ENCODE peak calls at places on chromosomes 11 and 22, in six cellular contexts. O, E, U, A, Y and G are unnamed samples.

GRCh38 chr11:134584706-134585445 is 172.8 kb upstream of the B3GAT1 start:
- DNase-seq in A (no peak), U (no peak), O (no peak), Y (no peak), E (no peak), G (no peak)

GRCh38 chr22:33848251-33848650 is 72.0 kb downstream of the LARGE1 start:
- DNase-seq in A (no peak), Y (no peak), E (no peak), U (no peak), O (no peak), G (no peak)

GRCh38 chr22:23911318-23911980 is 17.3 kb downstream of the MIF start:
- DNase-seq in U (no peak), O (no peak), Y (no peak), E (no peak), A (no peak), G (no peak)

GRCh38 chr11:34977039-34977906 is 60.9 kb downstream of the PDHX start:
- DNase-seq in U (peak; percentile 66), Y (peak; percentile 56), A (peak; percentile 90), E (no peak), O (peak; percentile 74), G (no peak)

GRCh38 chr11:101444164-101444563 is 139.6 kb downstream of the TRPC6 start:
- DNase-seq in A (no peak), E (no peak), O (no peak), U (no peak), Y (peak; percentile 22), G (no peak)

GRCh38 chr11:15275141-15275540 is 160.4 kb downstream of the INSC start:
- DNase-seq in U (no peak), Y (no peak), E (no peak), O (no peak), A (no peak), G (no peak)

GRCh38 chr11:45298718-45299117 is 12.6 kb upstream of the SYT13 start:
- DNase-seq in Y (no peak), A (no peak), O (no peak), E (no peak), U (no peak), G (no peak)

GRCh38 chr11:9574556-9574805 is 1.0 kb downstream of the WEE1 start:
- DNase-seq in Y (no peak), E (no peak), O (no peak), A (no peak), U (peak; percentile 41), G (no peak)

GRCh38 chr11:76770642-76771445 is 12.3 kb upstream of the TSKU start:
- DNase-seq in A (peak; percentile 84), Y (no peak), O (peak; percentile 87), E (peak; percentile 72), U (peak; percentile 94), G (no peak)

GRCh38 chr11:489610-490185 is 17.3 kb downstream of the RNH1 start:
- DNase-seq in U (no peak), Y (no peak), E (no peak), A (no peak), O (no peak), G (no peak)

GRCh38 chr22:24437820-24438328 is 10.5 kb downstream of the ADORA2A start:
- DNase-seq in E (no peak), Y (peak; percentile 44), A (no peak), U (peak; percentile 16), O (no peak), G (no peak)

GRCh38 chr11:75562836-75563484 is 907 bp downstream of the SERPINH1 start:
- DNase-seq in A (peak; percentile 73), E (no peak), U (peak; percentile 67), Y (peak; percentile 92), O (no peak), G (no peak)

GRCh38 chr11:64753380-64754123 is 6.2 kb downstream of the PYGM start:
- DNase-seq in Y (no peak), E (no peak), U (no peak), A (no peak), O (no peak), G (no peak)

GRCh38 chr11:7154881-7155344 is 66.1 kb downstream of the RBMXL2 start:
- DNase-seq in O (no peak), Y (no peak), A (no peak), U (no peak), E (no peak), G (no peak)

GRCh38 chr11:15278129-15278528 is 163.4 kb downstream of the INSC start:
- DNase-seq in A (no peak), Y (peak; percentile 73), U (peak; percentile 4), E (no peak), O (no peak), G (no peak)

GRCh38 chr11:75195164-75195962 is 44.5 kb downstream of the SLCO2B1 start:
- DNase-seq in Y (no peak), A (no peak), U (no peak), O (no peak), E (no peak), G (no peak)

GRCh38 chr11:33658195-33658900 is 42.3 kb downstream of the C11orf91 start:
- DNase-seq in A (no peak), O (no peak), U (no peak), E (no peak), Y (peak; percentile 74), G (no peak)

GRCh38 chr11:30619767-30620166 is 33.6 kb upstream of the MPPED2 start:
- DNase-seq in O (no peak), Y (no peak), U (no peak), E (no peak), A (no peak), G (no peak)

GRCh38 chr11:57741132-57742086 is at the start of gene SELENOH:
- DNase-seq in Y (peak; percentile 100), A (peak; percentile 95), E (peak; percentile 88), O (peak; percentile 93), U (peak; percentile 97), G (peak; percentile 87)

DNA sequence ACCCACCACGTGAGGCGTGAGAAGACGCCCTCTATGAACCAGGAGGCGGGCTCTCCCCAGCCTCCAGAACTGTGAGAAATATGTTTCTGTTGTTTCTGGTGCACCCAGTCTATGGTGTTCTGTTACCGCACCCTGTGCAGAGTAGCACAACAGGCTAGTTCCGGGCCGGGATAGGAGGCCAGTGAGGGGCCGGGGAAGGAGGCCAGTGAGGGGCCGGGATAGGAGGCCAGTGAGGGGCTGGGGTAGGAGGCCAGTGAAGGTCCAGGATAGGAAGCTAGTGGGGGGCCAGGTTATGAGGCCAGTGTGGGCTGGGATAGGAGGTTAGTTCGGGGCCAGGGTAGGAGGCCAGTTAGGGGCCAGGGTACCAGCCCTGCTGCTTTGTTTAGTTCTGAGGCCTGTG is 204.6 kb downstream of the BARX2 start:
- DNase-seq in U (no peak), Y (no peak), O (no peak), E (no peak), A (no peak), G (no peak)
- TF ChIP-seq CTCF in U (no peak), Y (no peak), O (no peak), E (no peak), A (no peak), G (no peak)

GRCh38 chr11:12288212-12288933 is 89.0 kb upstream of the PARVA start:
- DNase-seq in O (peak; percentile 90), E (peak; percentile 78), A (peak; percentile 90), Y (peak; percentile 89), U (peak; percentile 95), G (peak; percentile 22)

GRCh38 chr11:12286606-12287005 is 90.8 kb upstream of the PARVA start:
- DNase-seq in U (no peak), A (no peak), Y (no peak), E (no peak), O (no peak), G (no peak)

GRCh38 chr11:12287009-12287373 is 90.4 kb upstream of the PARVA start:
- DNase-seq in A (peak; percentile 94), Y (peak; percentile 73), E (no peak), O (peak; percentile 84), U (peak; percentile 97), G (no peak)

GRCh38 chr11:12288934-12289666 is 88.3 kb upstream of the PARVA start:
- DNase-seq in Y (no peak), E (no peak), U (no peak), A (no peak), O (no peak), G (no peak)

DNA sequence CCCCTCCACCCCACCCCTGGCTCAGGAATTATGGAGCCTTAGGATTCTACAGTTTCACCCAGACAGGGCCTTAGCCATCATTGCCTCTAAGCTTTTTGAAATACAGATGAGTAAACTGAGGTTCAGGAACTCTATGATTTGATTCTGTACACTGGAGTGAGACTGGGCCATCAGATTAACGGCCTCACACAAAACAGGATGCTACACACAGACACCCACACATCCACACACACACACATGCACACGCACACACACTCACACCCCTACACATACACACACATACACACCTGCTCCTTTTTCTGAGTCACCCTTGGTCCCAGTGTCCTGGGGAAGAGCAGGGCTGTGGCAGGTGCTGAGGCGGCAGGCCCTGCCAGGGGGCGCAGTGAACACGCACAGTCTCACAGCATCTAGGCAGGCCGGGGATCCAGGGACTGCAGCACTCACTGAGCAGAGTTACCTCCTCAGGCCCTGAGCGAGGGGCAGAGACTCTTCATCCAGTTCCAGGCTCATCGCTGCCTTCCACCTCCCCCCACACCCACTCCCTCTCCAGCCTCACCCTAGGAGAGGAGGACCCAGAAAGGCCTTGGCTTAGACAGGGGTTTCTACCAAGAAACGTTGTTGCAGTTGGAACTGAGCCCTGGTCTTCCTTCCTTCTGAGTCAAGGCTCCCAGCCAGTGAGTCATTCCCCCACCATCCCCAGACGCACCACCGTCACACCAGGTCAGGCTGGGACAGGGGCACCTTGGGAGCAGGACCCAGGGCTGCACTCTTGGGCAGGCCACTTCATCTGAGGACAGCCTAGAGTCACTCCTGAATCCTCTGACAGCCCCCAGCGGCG is 89.8 kb upstream of the PARVA start:
- DNase-seq in O (peak; percentile 88), E (no peak), U (peak; percentile 97), Y (peak; percentile 42), A (peak; percentile 86), G (no peak)
- TF ChIP-seq CTCF in O (peak; percentile 51), E (peak; percentile 32), U (peak; percentile 53), Y (peak; percentile 46), A (peak; percentile 73), G (no peak)

GRCh38 chr22:30287626-30288413 is 1.5 kb downstream of the CASTOR1 start:
- DNase-seq in U (peak; percentile 93), E (peak; percentile 78), A (no peak), O (peak; percentile 87), Y (peak; percentile 87), G (peak; percentile 86)
- TF ChIP-seq CTCF in U (peak; percentile 67), E (peak; percentile 86), A (peak; percentile 77), O (peak; percentile 51), Y (peak; percentile 88), G (peak; percentile 89)

GRCh38 chr11:63713776-63714175 is 32.5 kb downstream of the RTN3 start:
- DNase-seq in A (no peak), O (no peak), U (no peak), Y (no peak), E (no peak), G (no peak)

GRCh38 chr11:63711838-63712237 is 30.5 kb downstream of the RTN3 start:
- DNase-seq in Y (no peak), A (no peak), O (no peak), E (no peak), U (no peak), G (no peak)

GRCh38 chr11:63709336-63709735 is 28.0 kb downstream of the RTN3 start:
- DNase-seq in A (no peak), Y (no peak), O (no peak), U (no peak), E (no peak), G (no peak)

GRCh38 chr11:63708764-63709163 is 27.5 kb downstream of the RTN3 start:
- DNase-seq in E (no peak), Y (no peak), O (no peak), U (no peak), A (no peak), G (no peak)

GRCh38 chr11:63710476-63711217 is 29.3 kb downstream of the RTN3 start:
- DNase-seq in Y (peak; percentile 37), O (peak; percentile 22), A (peak; percentile 37), U (peak; percentile 94), E (no peak), G (no peak)
- TF ChIP-seq CTCF in Y (peak; percentile 15), O (peak; percentile 15), A (no peak), U (peak; percentile 58), E (no peak), G (no peak)